ENCODE peak calls at places on chromosomes 7 and 10, in six cellular contexts. V is hepatocyte; N is NCI-H1694; B is Daoy; P is fibroblast of mammary gland; E is effector memory CD8-positive, alpha-beta T cell. K is an unnamed sample.

GRCh38 chr7:6392712-6393666 is 54.8 kb downstream of the DAGLB start:
- DNase-seq in V (peak), N (no peak), B (peak), P (peak), E (no peak), K (peak)

GRCh38 chr7:33798671-33799325 is 106.5 kb upstream of the BMPER start:
- DNase-seq in V (no peak), N (no peak), B (no peak), P (no peak), E (no peak), K (no peak)

GRCh38 chr10:60310746-60311145 is 78.9 kb downstream of the ANK3 start:
- DNase-seq in V (no peak), N (no peak), B (no peak), P (no peak), E (no peak), K (no peak)

GRCh38 chr10:6091630-6092029 is 2.8 kb downstream of the RBM17 start:
- DNase-seq in V (no peak), N (no peak), B (no peak), P (no peak), E (no peak), K (no peak)

GRCh38 chr10:110471566-110472139 is 26.1 kb upstream of the DUSP5 start:
- DNase-seq in V (no peak), N (no peak), B (peak), P (peak), E (no peak), K (no peak)

GRCh38 chr7:5279734-5280133 is 3.0 kb upstream of the SLC29A4 start:
- DNase-seq in V (no peak), N (no peak), B (no peak), P (no peak), E (no peak), K (no peak)

GRCh38 chr10:34644245-34644644 is 170.9 kb downstream of the PARD3 start:
- DNase-seq in V (no peak), N (no peak), B (no peak), P (no peak), E (no peak), K (no peak)

GRCh38 chr7:139876622-139877283 is 47.7 kb downstream of the TBXAS1 start:
- DNase-seq in V (no peak), N (no peak), B (no peak), P (peak), E (no peak), K (no peak)

GRCh38 chr7:22302951-22303423 is 54.0 kb downstream of the RAPGEF5 start:
- DNase-seq in V (no peak), N (no peak), B (no peak), P (peak), E (no peak), K (no peak)

GRCh38 chr10:73992899-73993788 is 4.8 kb upstream of the VCL start:
- DNase-seq in V (no peak), N (no peak), B (peak), P (peak), E (no peak), K (no peak)

GRCh38 chr7:96441551-96442104 is 119.7 kb upstream of the SLC25A13 start:
- DNase-seq in V (no peak), N (no peak), B (no peak), P (no peak), E (no peak), K (no peak)